ENCODE peak calls at places on chromosomes 2 and 18, in four cellular contexts. J, T, O and P are unnamed samples. For H3K4me1, the result is how much of the 10 kb centered on the place peaks cover.

GRCh38 chr2:170265321-170265720 is 87.4 kb downstream of the MYO3B start:
- DNase-seq in J (no peak), O (no peak), T (no peak), P (no peak)

GRCh38 chr18:48408727-48409590 is at the start of gene ZBTB7C:
- DNase-seq in T (peak), J (peak), O (no peak), P (peak)

GRCh38 chr2:70960833-70961647 is 17.4 kb upstream of the ANKRD53 start:
- DNase-seq in T (peak), J (no peak), O (peak), P (no peak)

GRCh38 chr2:128472789-128473174 is 154.1 kb upstream of the HS6ST1 start:
- DNase-seq in J (no peak), T (no peak), O (no peak), P (no peak)

GRCh38 chr2:223218587-223219178 is 166.7 kb downstream of the KCNE4 start:
- DNase-seq in T (no peak), J (no peak), O (no peak), P (no peak)

GRCh38 chr2:225270861-225271260 is 128.6 kb upstream of the NYAP2 start:
- DNase-seq in T (peak), J (peak), O (no peak), P (peak)

GRCh38 chr2:149871091-149871885 is 283.7 kb upstream of the MMADHC start:
- DNase-seq in T (no peak), J (no peak), O (no peak), P (no peak)

GRCh38 chr18:49723648-49724180 is 89.6 kb downstream of the ACAA2 start:
- DNase-seq in O (no peak), T (no peak), J (no peak), P (peak)

GRCh38 chr18:51077217-51077616 is 47.2 kb downstream of the SMAD4 start:
- DNase-seq in O (no peak), T (no peak), J (no peak), P (no peak)

GRCh38 chr2:121002597-121002996 is 266.9 kb downstream of the GLI2 start:
- DNase-seq in J (no peak), O (no peak), T (peak), P (no peak)

GRCh38 chr2:217899231-217900009 is 103.4 kb downstream of the TNS1 start:
- DNase-seq in O (peak), J (peak), T (peak), P (peak)

GRCh38 chr2:179532890-179533289 is 268.3 kb upstream of the SESTD1 start:
- DNase-seq in J (no peak), O (no peak), T (peak), P (no peak)

GRCh38 chr18:7844418-7844817 is 277.3 kb downstream of the PTPRM start:
- DNase-seq in J (no peak), T (no peak), O (no peak), P (no peak)

GRCh38 chr2:424306-425172 is 136.6 kb upstream of the ALKAL2 start:
- DNase-seq in J (no peak), T (no peak), O (no peak), P (no peak)

GRCh38 chr2:234075947-234076346 is 25.4 kb downstream of the SPP2 start:
- DNase-seq in J (no peak), O (no peak), T (no peak), P (no peak)

GRCh38 chr18:57833441-57834101 is 30.5 kb upstream of the ATP8B1 start:
- DNase-seq in O (no peak), T (peak), J (no peak), P (peak)

GRCh38 chr2:229920011-229920781 is 1.6 kb downstream of the TRIP12 start:
- DNase-seq in T (no peak), O (no peak), J (peak), P (peak)

GRCh38 chr18:60066576-60066975 is 166.8 kb downstream of the PMAIP1 start:
- DNase-seq in T (peak), O (no peak), J (no peak), P (no peak)

GRCh38 chr2:16088713-16089112 is 148.4 kb downstream of the MYCN start:
- DNase-seq in T (no peak), J (no peak), O (no peak), P (no peak)

GRCh38 chr18:58732471-58732870 is 61.2 kb downstream of the MALT1 start:
- DNase-seq in T (no peak), O (no peak), J (no peak), P (no peak)

GRCh38 chr2:72886505-72887031 is 640 bp upstream of the SPR start:
- DNase-seq in O (no peak), T (no peak), J (no peak), P (no peak)

GRCh38 chr2:55482186-55482945 is 37.2 kb upstream of the CFAP36 start:
- DNase-seq in J (peak), T (peak), O (no peak), P (no peak)

DNA sequence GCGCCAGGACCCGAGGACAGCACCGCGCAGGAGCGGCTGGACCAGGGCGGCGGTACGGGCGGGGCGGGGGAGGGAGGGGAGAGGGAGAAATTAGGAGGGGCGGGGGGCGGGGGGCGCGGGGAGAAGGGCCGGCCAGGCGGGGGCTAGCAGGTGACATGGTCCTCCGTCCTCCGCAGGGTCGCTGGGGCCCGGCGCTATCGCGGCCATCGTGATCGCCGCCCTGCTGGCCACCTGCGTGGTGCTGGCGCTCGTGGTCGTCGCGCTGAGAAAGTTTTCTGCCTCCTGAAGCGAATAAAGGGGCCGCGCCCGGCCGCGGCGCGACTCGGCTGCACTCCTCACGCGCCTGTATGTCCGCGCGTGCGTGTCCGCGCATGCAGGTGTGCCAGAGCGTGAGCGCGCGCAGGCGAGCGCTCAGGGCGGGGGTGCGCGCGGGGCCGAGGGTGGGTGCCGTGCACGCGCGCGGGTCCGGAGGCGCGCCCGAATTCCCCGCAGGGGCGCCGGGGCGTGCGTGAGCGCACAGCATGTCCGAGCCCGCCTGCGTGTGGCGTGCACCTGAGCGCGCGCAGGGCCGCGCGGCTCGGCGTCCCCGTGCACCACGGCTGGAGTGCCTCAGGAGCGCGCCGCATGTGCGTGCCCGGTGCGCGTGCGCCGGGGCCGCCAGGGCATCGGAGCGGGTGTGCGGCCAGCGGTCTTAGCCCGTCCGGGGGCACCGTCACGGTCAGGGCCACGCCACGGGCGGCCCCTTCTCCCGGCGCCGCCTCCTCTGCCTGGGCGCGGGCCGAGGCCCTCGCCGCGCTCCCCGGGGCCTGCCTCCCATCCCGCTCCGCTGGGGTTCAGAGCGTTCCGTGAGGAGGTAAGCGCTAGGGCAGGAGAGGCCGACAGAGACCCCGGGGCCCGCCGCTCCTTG is 6.3 kb downstream of the SNORC start:
- DNase-seq in T (peak), J (no peak), O (no peak), P (peak)
- H3K4me1 ChIP-seq in T (under half), J (under half), O (under half), P (under half)

GRCh38 chr2:10119601-10120157 is 2.9 kb upstream of the RRM2 start:
- DNase-seq in O (no peak), J (no peak), T (no peak), P (no peak)
- H3K4me3 ChIP-seq in O (peak), J (peak), T (peak), P (no peak)

GRCh38 chr2:148645135-148645924 is 779 bp downstream of the EPC2 start:
- DNase-seq in J (peak), T (peak), O (peak), P (peak)
- TF ChIP-seq CTCF in J (peak), T (peak), O (peak), P (peak)

GRCh38 chr18:78686976-78687685 is 292.5 kb upstream of the SALL3 start:
- DNase-seq in O (no peak), T (no peak), J (no peak), P (no peak)

GRCh38 chr18:78687736-78688135 is 291.9 kb upstream of the SALL3 start:
- DNase-seq in T (no peak), O (no peak), J (no peak), P (no peak)

GRCh38 chr18:78685250-78685979 is 294.2 kb upstream of the SALL3 start:
- DNase-seq in J (no peak), O (no peak), T (no peak), P (no peak)

GRCh38 chr18:78688249-78688648 is 291.4 kb upstream of the SALL3 start:
- DNase-seq in O (no peak), T (no peak), J (no peak), P (no peak)

GRCh38 chr18:78685980-78686530 is 293.6 kb upstream of the SALL3 start:
- DNase-seq in T (no peak), J (no peak), O (no peak), P (no peak)
- H3K4me1 ChIP-seq in T (under half), J (under half), O (under half), P (under half)

GRCh38 chr2:39781697-39782096 is 2.6 kb upstream of the THUMPD2 start:
- DNase-seq in J (no peak), T (no peak), O (no peak), P (no peak)

GRCh38 chr2:39780825-39781600 is 2.0 kb upstream of the THUMPD2 start:
- DNase-seq in J (no peak), T (no peak), O (no peak), P (no peak)

GRCh38 chr2:39778775-39779751 is at the start of gene THUMPD2:
- DNase-seq in T (peak), J (peak), O (peak), P (peak)

GRCh38 chr2:39778233-39778632 is 825 bp downstream of the THUMPD2 start:
- DNase-seq in T (no peak), O (no peak), J (no peak), P (no peak)

GRCh38 chr2:39779926-39780325 is 868 bp upstream of the THUMPD2 start:
- DNase-seq in J (no peak), O (no peak), T (no peak), P (no peak)
- H3K4me3 ChIP-seq in J (no peak), O (peak), T (peak), P (no peak)

GRCh38 chr2:44388877-44389276 is 27.1 kb downstream of the CAMKMT start:
- DNase-seq in T (no peak), O (no peak), J (no peak), P (no peak)

GRCh38 chr2:44392338-44392943 is 30.7 kb downstream of the CAMKMT start:
- DNase-seq in O (no peak), T (peak), J (peak), P (no peak)

GRCh38 chr2:44389895-44390294 is 28.1 kb downstream of the CAMKMT start:
- DNase-seq in J (no peak), O (no peak), T (no peak), P (no peak)
- TF ChIP-seq CTCF in J (no peak), O (peak), T (no peak), P (no peak)